ENCODE peak calls at places on chromosomes 16 and 17, in six cellular contexts. Q is Peyer's patch, U is adrenal gland, D is heart left ventricle, S is K562, C is body of pancreas. T is an unnamed sample.

GRCh38 chr16:19137201-19137601 is 23.4 kb downstream of the ITPRIPL2 start:
- DNase-seq in U (no peak), S (no peak), D (no peak), Q (no peak), C (no peak), T (no peak)

GRCh38 chr17:17042851-17043667 is 802 bp downstream of the MPRIP start:
- DNase-seq in D (peak; percentile 39), S (no peak), U (peak; percentile 36), C (no peak), Q (peak; percentile 53), T (no peak)

GRCh38 chr16:77569406-77569805 is 134.6 kb upstream of the ADAMTS18 start:
- DNase-seq in U (no peak), Q (no peak), C (no peak), S (no peak), D (no peak), T (no peak)

GRCh38 chr16:82995286-82995926 is 368.6 kb downstream of the CDH13 start:
- DNase-seq in U (no peak), C (no peak), Q (peak; percentile 58), S (no peak), D (no peak), T (no peak)

GRCh38 chr17:83196088-83196765 is 116.8 kb downstream of the METRNL start:
- DNase-seq in U (peak; percentile 12), C (peak; percentile 4), S (no peak), D (peak; percentile 26), Q (peak; percentile 42), T (no peak)

GRCh38 chr17:7988750-7989178 is 13.7 kb upstream of the GUCY2D start:
- DNase-seq in Q (no peak), C (peak; percentile 45), S (peak; percentile 44), U (peak; percentile 45), D (no peak), T (peak; percentile 84)

GRCh38 chr17:47718634-47719405 is 14.2 kb upstream of the TBX21 start:
- DNase-seq in S (no peak), C (no peak), Q (no peak), U (no peak), D (no peak), T (no peak)

GRCh38 chr17:61454095-61454931 is 2.1 kb downstream of the TBX4 start:
- DNase-seq in Q (peak; percentile 31), U (no peak), D (no peak), S (no peak), C (no peak), T (no peak)

GRCh38 chr16:49682577-49683165 is 173.2 kb downstream of the ZNF423 start:
- DNase-seq in C (no peak), D (no peak), U (no peak), S (no peak), Q (no peak), T (no peak)

GRCh38 chr16:48126801-48127644 is 28.8 kb downstream of the ABCC12 start:
- DNase-seq in U (peak; percentile 48), C (peak; percentile 50), D (no peak), Q (no peak), S (no peak), T (no peak)

DNA sequence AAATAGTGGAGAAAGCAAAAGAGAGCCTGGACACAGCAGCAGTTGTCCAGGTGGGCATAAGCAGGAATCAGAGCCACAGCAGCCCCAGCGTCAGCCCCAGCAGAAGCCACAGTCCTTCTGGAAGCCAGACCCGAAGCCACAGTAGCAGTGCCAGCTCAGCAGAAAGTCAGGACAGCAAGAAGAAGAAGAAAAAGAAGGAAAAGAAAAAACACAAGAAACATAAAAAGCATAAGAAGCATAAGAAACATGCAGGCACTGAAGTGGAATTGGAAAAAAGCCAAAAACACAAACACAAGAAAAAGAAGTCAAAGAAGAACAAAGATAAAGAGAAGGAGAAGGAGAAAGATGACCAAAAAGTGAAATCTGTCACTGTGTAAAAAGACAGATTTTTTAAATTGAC is 32.7 kb downstream of the RBBP6 start:
- DNase-seq in U (no peak), S (no peak), C (no peak), Q (no peak), D (no peak), T (no peak)
- H3K36me3 ChIP-seq in U (peaks cover 53% of the 10 kb centered on the region), S (peaks cover 52% of the 10 kb centered on the region), C (peaks cover 36% of the 10 kb centered on the region), Q (peaks cover 50% of the 10 kb centered on the region), D (no peaks in the 10 kb centered on the region), T (peaks cover 45% of the 10 kb centered on the region)

GRCh38 chr17:79928502-79929256 is 89.4 kb upstream of the CBX4 start:
- DNase-seq in S (no peak), Q (no peak), C (no peak), U (no peak), D (no peak), T (no peak)

GRCh38 chr17:79927688-79928501 is 88.7 kb upstream of the CBX4 start:
- DNase-seq in C (no peak), Q (no peak), D (no peak), S (no peak), U (no peak), T (no peak)

GRCh38 chr17:79930786-79931516 is 91.7 kb upstream of the CBX4 start:
- DNase-seq in Q (no peak), S (no peak), C (no peak), U (no peak), D (no peak), T (no peak)

GRCh38 chr17:79930077-79930785 is 91.0 kb upstream of the CBX4 start:
- DNase-seq in U (no peak), D (no peak), C (no peak), Q (no peak), S (no peak), T (no peak)

DNA sequence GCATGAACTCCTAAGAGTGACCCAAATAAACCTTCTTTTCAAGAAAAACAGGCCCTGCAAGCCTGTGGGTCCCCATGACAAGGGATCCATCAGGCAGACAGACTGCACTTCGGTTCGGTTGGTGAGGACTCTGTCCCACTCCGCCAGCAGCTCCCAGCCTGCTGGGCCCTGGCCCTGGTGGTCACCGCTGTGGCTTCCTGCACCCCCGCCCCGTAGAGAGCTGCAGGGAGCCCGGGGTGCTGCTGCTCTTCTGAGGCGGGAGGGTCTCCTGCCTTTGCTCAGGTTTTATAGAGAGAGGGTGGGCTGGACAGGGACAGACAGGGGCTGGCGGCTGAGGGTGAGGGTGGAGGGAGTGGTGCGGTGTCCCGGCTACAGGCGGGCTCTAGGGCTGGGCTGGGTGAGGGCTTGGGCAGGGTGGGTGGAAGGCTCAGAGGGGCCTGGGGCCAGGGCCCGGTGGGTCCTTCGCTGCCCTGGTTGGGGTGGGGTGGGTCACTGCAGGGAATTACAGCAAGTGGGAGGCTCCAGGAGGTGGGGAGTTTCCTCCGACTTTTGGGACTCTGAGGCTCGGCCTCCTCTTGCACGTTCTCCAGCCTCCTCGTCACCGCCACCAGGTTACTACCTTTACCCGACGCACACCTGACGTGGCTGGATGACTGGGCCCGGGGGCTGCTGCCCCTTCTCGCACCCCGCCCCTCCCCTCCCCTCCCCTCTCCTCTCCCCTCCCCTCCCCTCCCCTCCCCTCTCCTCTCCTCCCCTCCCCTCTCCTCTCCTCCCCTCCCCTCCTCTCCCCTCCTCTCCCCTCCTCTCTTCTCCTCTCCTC is 90.2 kb upstream of the CBX4 start:
- DNase-seq in S (no peak), C (no peak), Q (no peak), D (no peak), U (no peak), T (no peak)
- H3K4me3 ChIP-seq in S (no peak overlapping the region), C (no peak overlapping the region), Q (no peak overlapping the region), D (no peak overlapping the region), U (no peak overlapping the region), T (no peak overlapping the region)

DNA sequence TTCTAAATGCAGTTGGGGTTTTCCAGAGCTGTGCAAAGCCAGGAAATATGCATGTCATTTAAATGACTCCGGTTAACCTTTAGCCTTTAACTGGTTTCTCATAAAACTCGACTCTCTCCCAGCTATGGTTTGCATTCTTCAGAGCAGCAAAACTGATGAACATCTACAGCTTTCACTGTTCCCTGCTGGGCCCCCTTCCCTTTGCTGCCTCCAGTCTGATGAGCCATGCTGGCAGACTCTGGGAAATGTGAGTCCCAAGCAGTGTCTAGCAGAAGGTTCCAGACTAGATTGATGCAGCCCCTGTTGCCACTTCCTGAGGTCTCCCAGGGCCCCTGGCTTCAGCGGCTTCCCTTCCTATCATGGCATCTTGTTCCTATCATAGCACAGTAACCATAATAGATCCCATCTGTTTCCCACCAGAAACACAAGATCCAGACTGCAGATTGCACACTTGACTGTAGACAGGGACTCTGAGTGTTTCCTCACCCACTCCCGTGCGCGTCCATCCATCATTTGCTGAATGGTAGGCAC is 135.4 kb downstream of the CLEC16A start:
- DNase-seq in C (no peak), S (no peak), U (no peak), D (peak; percentile 19), Q (no peak), T (no peak)
- H3K27ac ChIP-seq in C (no peak overlapping the region), S (no peak overlapping the region), U (no peak overlapping the region), D (no peak overlapping the region), Q (peak overlapping the region; percentile 6), T (peak overlapping the region; percentile 38)

GRCh38 chr17:77491921-77492445 is 351.2 kb downstream of the SEC14L1 start:
- DNase-seq in U (peak; percentile 10), D (peak; percentile 18), S (no peak), C (peak; percentile 10), Q (peak; percentile 88), T (peak; percentile 31)
- H3K36me3 ChIP-seq in U (peaks cover 89% of the 10 kb centered on the region), D (no peaks in the 10 kb centered on the region), S (peaks cover 89% of the 10 kb centered on the region), C (peaks cover 9% of the 10 kb centered on the region), Q (peaks cover 92% of the 10 kb centered on the region), T (peaks cover 76% of the 10 kb centered on the region)

GRCh38 chr16:17368951-17369350 is 101.8 kb downstream of the XYLT1 start:
- DNase-seq in C (no peak), U (no peak), Q (peak; percentile 45), S (no peak), D (no peak), T (peak; percentile 78)

GRCh38 chr16:17371014-17371296 is 99.8 kb downstream of the XYLT1 start:
- DNase-seq in S (no peak), D (no peak), U (no peak), Q (no peak), C (no peak), T (no peak)

GRCh38 chr16:17369441-17369951 is 101.3 kb downstream of the XYLT1 start:
- DNase-seq in Q (peak; percentile 92), D (peak; percentile 59), U (peak; percentile 50), S (no peak), C (no peak), T (peak; percentile 85)

GRCh38 chr16:17368511-17368910 is 102.2 kb downstream of the XYLT1 start:
- DNase-seq in Q (peak; percentile 41), U (no peak), D (no peak), C (no peak), S (no peak), T (peak; percentile 39)

DNA sequence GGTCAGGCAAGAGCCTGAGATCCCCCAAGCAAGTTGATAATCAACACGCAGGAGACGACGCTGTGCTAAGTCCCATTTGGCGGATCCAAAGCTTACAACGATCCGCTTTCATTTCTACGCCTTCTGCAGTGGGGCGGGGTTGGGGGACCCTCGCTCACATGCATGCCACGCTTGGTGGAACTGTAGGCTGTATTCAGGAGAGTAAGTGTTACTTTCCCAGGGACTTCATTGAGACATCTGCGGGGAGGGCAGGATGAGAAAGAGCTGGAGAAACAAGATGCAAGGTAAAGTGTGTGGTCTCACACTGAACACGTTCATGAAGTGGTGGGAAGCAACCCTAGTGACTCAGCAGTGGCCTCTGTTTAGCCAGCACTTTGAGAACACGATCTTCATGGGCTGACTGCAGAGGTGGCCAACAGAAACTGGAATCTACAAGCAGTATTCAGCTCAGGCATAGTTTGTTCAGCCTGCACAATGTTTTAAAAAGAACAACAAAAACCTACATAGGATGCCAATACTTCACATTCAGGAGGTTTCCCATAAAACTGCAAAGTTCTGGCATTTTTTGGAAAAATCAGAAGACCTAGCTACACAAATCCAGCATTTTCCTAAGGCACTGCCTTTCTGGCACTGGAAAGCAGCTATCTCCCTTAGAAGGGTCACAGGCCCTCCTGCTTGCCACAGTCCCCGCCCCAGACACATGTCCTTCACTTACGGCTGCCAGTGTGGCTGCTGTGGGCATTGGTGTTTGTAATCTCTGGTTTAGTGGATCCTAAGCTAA is 100.3 kb downstream of the XYLT1 start:
- DNase-seq in U (no peak), Q (peak; percentile 51), C (no peak), D (no peak), S (no peak), T (peak; percentile 48)
- H3K4me3 ChIP-seq in U (no peak overlapping the region), Q (no peak overlapping the region), C (no peak overlapping the region), D (no peak overlapping the region), S (no peak overlapping the region), T (peak overlapping the region; percentile 84)

GRCh38 chr17:39754958-39755549 is 17.3 kb downstream of the GRB7 start:
- DNase-seq in U (no peak), D (peak; percentile 31), S (no peak), C (no peak), Q (no peak), T (no peak)
- H3K27ac ChIP-seq in U (peak overlapping the region; percentile 87), D (peak overlapping the region; percentile 91), S (peak overlapping the region; percentile 64), C (peak overlapping the region; percentile 79), Q (peak overlapping the region; percentile 88), T (peak overlapping the region; percentile 97)